ENCODE peak calls at places on chromosome 13, in seven cellular contexts. J is mesenchymal stem cell; R is CD8-positive, alpha-beta T cell; N is neuronal stem cell; E is aorta; O is endothelial cell of umbilical vein; P is breast epithelium. U is an unnamed sample.

GRCh38 chr13:42814868-42815267 is 33.5 kb downstream of the FAM216B start:
- DNase-seq in P (no peak), O (no peak), R (no peak), E (no peak), J (peak), N (no peak), U (peak)

GRCh38 chr13:27592865-27593264 is 27.5 kb downstream of the LNX2 start:
- DNase-seq in N (no peak), J (no peak), O (no peak), P (no peak), E (no peak), R (no peak), U (no peak)

GRCh38 chr13:76720416-76720815 is 165.8 kb downstream of the KCTD12 start:
- DNase-seq in J (no peak), N (no peak), O (no peak), R (no peak), E (no peak), P (no peak), U (no peak)

GRCh38 chr13:23673354-23673753 is 103.1 kb downstream of the TNFRSF19 start:
- DNase-seq in N (no peak), E (no peak), O (no peak), J (peak), R (no peak), P (no peak), U (peak)

GRCh38 chr13:34025746-34026145 is 207.8 kb downstream of the RFC3 start:
- DNase-seq in J (peak), O (peak), P (no peak), E (no peak), N (no peak), R (no peak), U (peak)

GRCh38 chr13:102399791-102400618 is 1.8 kb downstream of the FGF14 start:
- DNase-seq in N (no peak), P (no peak), R (no peak), O (no peak), E (peak), J (peak), U (no peak)

GRCh38 chr13:66069570-66069969 is 1160.6 kb downstream of the PCDH9 start:
- DNase-seq in O (no peak), R (no peak), J (peak), N (no peak), P (no peak), E (no peak), U (no peak)

GRCh38 chr13:97116754-97117153 is 105.4 kb upstream of the MBNL2 start:
- DNase-seq in J (peak), N (no peak), E (no peak), P (no peak), O (peak), R (no peak), U (peak)

GRCh38 chr13:29761815-29762214 is 88.6 kb downstream of the UBL3 start:
- DNase-seq in E (no peak), N (no peak), O (no peak), R (no peak), P (no peak), J (no peak), U (no peak)

GRCh38 chr13:76830805-76831204 is 55.4 kb downstream of the KCTD12 start:
- DNase-seq in O (no peak), J (no peak), E (no peak), P (no peak), R (no peak), N (no peak), U (no peak)

GRCh38 chr13:26660761-26661160 is 99.8 kb downstream of the GPR12 start:
- DNase-seq in N (no peak), J (no peak), O (no peak), E (no peak), P (no peak), R (no peak), U (no peak)

GRCh38 chr13:75739244-75739868 is 103.2 kb downstream of the LMO7 start:
- DNase-seq in P (no peak), R (no peak), O (no peak), J (no peak), E (no peak), N (no peak), U (no peak)

GRCh38 chr13:81382236-81382635 is 1041.3 kb upstream of the SPRY2 start:
- DNase-seq in N (no peak), J (no peak), P (no peak), O (no peak), E (no peak), R (no peak), U (no peak)

GRCh38 chr13:21338651-21339278 is 120.3 kb downstream of the ZDHHC20 start:
- DNase-seq in O (no peak), R (no peak), J (no peak), E (no peak), N (no peak), P (no peak), U (peak)

GRCh38 chr13:37646531-37646930 is 48.0 kb upstream of the POSTN start:
- DNase-seq in P (no peak), E (no peak), N (no peak), R (no peak), J (no peak), O (peak), U (no peak)

GRCh38 chr13:85544756-85545155 is 254.5 kb downstream of the SLITRK6 start:
- DNase-seq in E (no peak), N (no peak), R (no peak), O (no peak), J (no peak), P (no peak), U (no peak)

GRCh38 chr13:105804561-105805190 is 730.8 kb downstream of the EFNB2 start:
- DNase-seq in O (no peak), P (no peak), E (peak), N (no peak), J (peak), R (no peak), U (peak)

GRCh38 chr13:40563350-40564125 is 102.9 kb downstream of the FOXO1 start:
- DNase-seq in E (no peak), O (no peak), J (peak), R (no peak), P (no peak), N (no peak), U (no peak)

GRCh38 chr13:40468227-40468838 is 198.1 kb downstream of the FOXO1 start:
- DNase-seq in O (no peak), P (no peak), J (no peak), R (no peak), N (no peak), E (no peak), U (no peak)

GRCh38 chr13:43171489-43171888 is 148.1 kb downstream of the DNAJC15 start:
- DNase-seq in O (no peak), E (no peak), R (no peak), P (no peak), J (no peak), N (no peak), U (no peak)

GRCh38 chr13:77737583-77738200 is 40.2 kb downstream of the SLAIN1 start:
- DNase-seq in E (no peak), O (no peak), N (no peak), R (no peak), J (no peak), P (no peak), U (no peak)

GRCh38 chr13:32530841-32531253 is 7.7 kb downstream of the N4BP2L2 start:
- DNase-seq in R (no peak), J (peak), N (no peak), O (peak), E (no peak), P (no peak), U (no peak)

GRCh38 chr13:44768233-44768632 is 192.1 kb upstream of the TSC22D1 start:
- DNase-seq in J (no peak), R (no peak), O (no peak), N (no peak), E (no peak), P (no peak), U (no peak)

GRCh38 chr13:75675421-75675820 is 39.3 kb downstream of the LMO7 start:
- DNase-seq in E (no peak), P (no peak), R (no peak), J (no peak), O (no peak), N (no peak), U (no peak)

GRCh38 chr13:80363890-80364503 is 23.1 kb upstream of the SPRY2 start:
- DNase-seq in O (peak), N (no peak), E (no peak), J (peak), R (no peak), P (no peak), U (peak)

GRCh38 chr13:33918199-33918932 is 100.4 kb downstream of the RFC3 start:
- DNase-seq in O (peak), P (no peak), R (no peak), E (peak), N (no peak), J (peak), U (peak)

GRCh38 chr13:67229438-67230242 is 496 bp downstream of the PCDH9 start:
- DNase-seq in P (no peak), O (no peak), R (no peak), J (no peak), E (no peak), N (peak), U (peak)

GRCh38 chr13:109510036-109510435 is 276.3 kb downstream of the IRS2 start:
- DNase-seq in R (no peak), J (no peak), N (no peak), P (no peak), O (no peak), E (no peak), U (no peak)

GRCh38 chr13:102678339-102679122 is 16.3 kb downstream of the METTL21C start:
- DNase-seq in J (no peak), E (no peak), N (no peak), O (no peak), R (no peak), P (no peak), U (no peak)

GRCh38 chr13:96792188-96792587 is 202.1 kb downstream of the OXGR1 start:
- DNase-seq in P (no peak), N (no peak), E (no peak), R (no peak), J (no peak), O (no peak), U (no peak)

GRCh38 chr13:99072941-99073340 is 95.1 kb upstream of the DOCK9 start:
- DNase-seq in P (no peak), R (no peak), J (no peak), O (no peak), N (no peak), E (no peak), U (no peak)

GRCh38 chr13:71219671-71220070 is 647.3 kb downstream of the DACH1 start:
- DNase-seq in N (no peak), O (no peak), E (no peak), R (no peak), J (no peak), P (no peak), U (no peak)

GRCh38 chr13:23516706-23517105 is 53.5 kb upstream of the TNFRSF19 start:
- DNase-seq in P (no peak), R (no peak), J (no peak), E (no peak), N (no peak), O (no peak), U (no peak)

GRCh38 chr13:59478908-59479307 is 684.8 kb downstream of the DIAPH3 start:
- DNase-seq in P (no peak), N (peak), R (no peak), E (no peak), J (no peak), O (no peak), U (no peak)

GRCh38 chr13:24662195-24663088 is 17.8 kb upstream of the ATP12A start:
- DNase-seq in N (no peak), E (no peak), R (no peak), P (no peak), J (no peak), O (no peak), U (no peak)

GRCh38 chr13:97223711-97224461 is 1.8 kb downstream of the MBNL2 start:
- DNase-seq in O (peak), P (peak), R (no peak), E (no peak), J (peak), N (peak), U (peak)

GRCh38 chr13:40388617-40389016 is 277.8 kb downstream of the FOXO1 start:
- DNase-seq in J (peak), O (no peak), N (no peak), P (peak), R (peak), E (peak), U (peak)

GRCh38 chr13:25281193-25281936 is 5.9 kb downstream of the MTMR6 start:
- DNase-seq in O (no peak), R (no peak), J (peak), N (no peak), E (no peak), P (no peak), U (no peak)

GRCh38 chr13:74134777-74135305 is 637 bp upstream of the KLF12 start:
- DNase-seq in R (peak), O (no peak), P (no peak), E (peak), N (no peak), J (no peak), U (peak)

GRCh38 chr13:51614350-51614786 is 30.1 kb downstream of the WDFY2 start:
- DNase-seq in J (no peak), O (no peak), R (peak), E (no peak), N (no peak), P (peak), U (no peak)
- H3K4me3 ChIP-seq in J (peak), O (no peak), R (peak), E (no peak), N (no peak), P (no peak), U (no peak)

DNA sequence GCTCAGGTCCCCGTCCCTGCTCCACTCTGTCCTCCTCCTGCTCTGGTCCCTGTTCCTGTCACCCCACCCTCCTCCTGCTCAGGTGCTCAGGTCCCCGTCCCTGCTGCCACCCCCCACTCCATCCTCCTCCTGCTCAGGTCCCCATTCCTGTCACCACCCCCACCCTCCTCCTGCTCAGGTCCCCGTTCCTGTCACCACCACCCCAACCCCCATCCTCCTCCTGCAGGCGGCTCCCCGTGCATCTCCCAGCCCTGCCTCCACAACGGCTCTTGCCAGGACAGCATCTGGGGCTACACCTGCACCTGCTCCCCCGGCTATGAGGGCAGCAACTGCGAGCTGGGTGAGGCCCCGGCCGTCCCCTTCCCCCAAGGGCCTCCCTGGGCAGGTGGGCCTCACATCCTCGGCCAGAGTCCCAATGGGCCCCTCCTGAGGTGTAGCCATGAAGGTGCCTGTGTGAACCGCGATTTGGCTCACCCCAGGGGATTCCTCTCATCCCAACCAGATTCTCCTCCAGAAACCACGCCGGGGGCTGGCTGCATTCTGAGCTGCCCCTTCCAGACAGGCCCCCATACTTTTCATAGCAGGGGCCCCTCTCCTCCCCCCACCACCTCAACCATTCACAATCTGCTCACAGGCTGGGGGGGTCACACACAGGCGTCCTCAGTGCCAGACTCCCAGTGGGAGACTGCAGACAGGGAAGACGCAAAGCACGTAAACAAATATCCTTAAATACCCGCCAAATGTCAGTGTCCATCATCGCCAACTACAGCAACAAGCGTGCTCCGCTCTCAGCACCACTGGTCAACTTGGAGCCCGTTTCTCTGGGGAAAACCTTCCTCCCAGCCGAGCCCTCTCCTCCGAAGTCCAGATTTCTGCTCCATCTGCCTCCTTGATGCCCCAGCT is 4.6 kb downstream of the PROZ start:
- DNase-seq in J (no peak), P (peak), N (no peak), R (no peak), O (no peak), E (no peak), U (no peak)
- H3K27ac ChIP-seq in J (no peak), P (no peak), N (no peak), R (no peak), O (no peak), E (no peak), U (no peak)

GRCh38 chr13:110812111-110812868 is 98.8 kb downstream of the ING1 start:
- DNase-seq in E (no peak), O (peak), J (no peak), P (no peak), N (no peak), R (no peak), U (no peak)
- H3K4me3 ChIP-seq in E (peak), O (peak), J (peak), P (peak), N (peak), R (no peak), U (no peak)

GRCh38 chr13:100637380-100637779 is 37.2 kb downstream of the TMTC4 start:
- DNase-seq in P (no peak), J (no peak), N (no peak), R (no peak), O (no peak), E (no peak), U (no peak)

GRCh38 chr13:100636004-100636403 is 38.6 kb downstream of the TMTC4 start:
- DNase-seq in O (no peak), N (no peak), R (no peak), J (no peak), P (no peak), E (no peak), U (no peak)

GRCh38 chr13:100633461-100633860 is 41.1 kb downstream of the TMTC4 start:
- DNase-seq in E (no peak), P (no peak), N (no peak), O (no peak), J (peak), R (no peak), U (peak)

GRCh38 chr13:100634686-100635085 is 39.9 kb downstream of the TMTC4 start:
- DNase-seq in J (no peak), R (no peak), P (no peak), E (no peak), O (no peak), N (no peak), U (no peak)

DNA sequence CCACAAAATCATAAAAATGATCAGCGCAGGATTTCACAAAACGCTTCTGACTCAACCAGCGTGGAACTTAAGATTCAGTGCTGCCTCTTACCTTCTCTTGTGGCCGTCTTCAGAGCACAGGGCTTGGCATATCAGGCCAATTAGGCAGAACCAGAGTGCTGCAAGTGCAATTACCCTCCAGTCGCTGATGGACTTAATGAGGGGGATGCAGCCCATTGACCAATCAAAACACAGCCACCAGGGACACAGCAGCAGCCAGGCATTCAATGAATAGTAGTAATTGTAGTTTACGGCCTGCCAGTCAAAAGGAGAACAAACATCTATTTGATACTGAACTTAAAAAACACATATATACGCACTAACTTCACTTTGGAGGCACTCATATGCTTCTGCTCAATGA is 38.2 kb downstream of the TMTC4 start:
- DNase-seq in J (no peak), O (no peak), R (no peak), P (no peak), E (no peak), N (no peak), U (no peak)
- H3K27ac ChIP-seq in J (no peak), O (no peak), R (no peak), P (no peak), E (no peak), N (no peak), U (no peak)

U was measured in PC-3.